ENCODE peak calls at places on chromosomes 6 and 20, in seven cellular contexts. One of them, this sample, is unnamed.

GRCh38 chr6:108945686-108946158 is 97.5 kb downstream of the ARMC2 start:
- DNase-seq in mammary epithelial cell: no peak
- DNase-seq in HFFc6: peak
- DNase-seq in CD4-positive, alpha-beta T cell: no peak
- DNase-seq in neural progenitor cell: no peak
- DNase-seq in A549: no peak
- DNase-seq in progenitor cell of endocrine pancreas: no peak
- DNase-seq in this sample: no peak

GRCh38 chr6:35036059-35036827 is 104.9 kb downstream of the TCP11 start:
- DNase-seq in mammary epithelial cell: no peak
- DNase-seq in HFFc6: no peak
- DNase-seq in CD4-positive, alpha-beta T cell: no peak
- DNase-seq in neural progenitor cell: no peak
- DNase-seq in A549: no peak
- DNase-seq in progenitor cell of endocrine pancreas: no peak
- DNase-seq in this sample: no peak

GRCh38 chr6:7378629-7379218 is 10.8 kb downstream of the CAGE1 start:
- DNase-seq in mammary epithelial cell: no peak
- DNase-seq in HFFc6: no peak
- DNase-seq in CD4-positive, alpha-beta T cell: no peak
- DNase-seq in neural progenitor cell: no peak
- DNase-seq in A549: no peak
- DNase-seq in progenitor cell of endocrine pancreas: no peak
- DNase-seq in this sample: no peak

GRCh38 chr6:7697820-7698623 is 27.9 kb upstream of the BMP6 start:
- DNase-seq in mammary epithelial cell: peak
- DNase-seq in HFFc6: peak
- DNase-seq in CD4-positive, alpha-beta T cell: no peak
- DNase-seq in neural progenitor cell: no peak
- DNase-seq in A549: peak
- DNase-seq in progenitor cell of endocrine pancreas: no peak
- DNase-seq in this sample: no peak

GRCh38 chr6:93419304-93420162 is at the start of gene EPHA7:
- DNase-seq in mammary epithelial cell: peak
- DNase-seq in HFFc6: peak
- DNase-seq in CD4-positive, alpha-beta T cell: no peak
- DNase-seq in neural progenitor cell: peak
- DNase-seq in A549: peak
- DNase-seq in progenitor cell of endocrine pancreas: peak
- DNase-seq in this sample: peak

GRCh38 chr20:24686156-24686555 is 216.7 kb downstream of the SYNDIG1 start:
- DNase-seq in mammary epithelial cell: no peak
- DNase-seq in HFFc6: no peak
- DNase-seq in CD4-positive, alpha-beta T cell: no peak
- DNase-seq in neural progenitor cell: no peak
- DNase-seq in A549: no peak
- DNase-seq in progenitor cell of endocrine pancreas: no peak
- DNase-seq in this sample: no peak

GRCh38 chr6:132820629-132821381 is 6.4 kb downstream of the RPS12 start:
- DNase-seq in mammary epithelial cell: peak
- DNase-seq in HFFc6: no peak
- DNase-seq in CD4-positive, alpha-beta T cell: no peak
- DNase-seq in neural progenitor cell: no peak
- DNase-seq in A549: no peak
- DNase-seq in progenitor cell of endocrine pancreas: no peak
- DNase-seq in this sample: no peak

GRCh38 chr6:130306377-130306776 is 59.4 kb upstream of the TMEM200A start:
- DNase-seq in mammary epithelial cell: peak
- DNase-seq in HFFc6: no peak
- DNase-seq in CD4-positive, alpha-beta T cell: no peak
- DNase-seq in neural progenitor cell: no peak
- DNase-seq in A549: no peak
- DNase-seq in progenitor cell of endocrine pancreas: no peak
- DNase-seq in this sample: no peak

GRCh38 chr6:141033101-141033500 is 1099.6 kb upstream of the GJE1 start:
- DNase-seq in mammary epithelial cell: peak
- DNase-seq in HFFc6: no peak
- DNase-seq in CD4-positive, alpha-beta T cell: no peak
- DNase-seq in neural progenitor cell: no peak
- DNase-seq in A549: no peak
- DNase-seq in progenitor cell of endocrine pancreas: no peak
- DNase-seq in this sample: no peak

GRCh38 chr20:57069442-57069841 is 197.0 kb downstream of the BMP7 start:
- DNase-seq in mammary epithelial cell: no peak
- DNase-seq in HFFc6: no peak
- DNase-seq in CD4-positive, alpha-beta T cell: no peak
- DNase-seq in neural progenitor cell: no peak
- DNase-seq in A549: no peak
- DNase-seq in progenitor cell of endocrine pancreas: no peak
- DNase-seq in this sample: no peak

GRCh38 chr20:16245879-16246278 is 327.4 kb downstream of the KIF16B start:
- DNase-seq in mammary epithelial cell: no peak
- DNase-seq in HFFc6: no peak
- DNase-seq in CD4-positive, alpha-beta T cell: no peak
- DNase-seq in neural progenitor cell: no peak
- DNase-seq in A549: no peak
- DNase-seq in progenitor cell of endocrine pancreas: no peak
- DNase-seq in this sample: no peak

GRCh38 chr20:16246870-16247269 is 326.4 kb downstream of the KIF16B start:
- DNase-seq in mammary epithelial cell: no peak
- DNase-seq in HFFc6: no peak
- DNase-seq in CD4-positive, alpha-beta T cell: no peak
- DNase-seq in neural progenitor cell: no peak
- DNase-seq in A549: no peak
- DNase-seq in progenitor cell of endocrine pancreas: no peak
- DNase-seq in this sample: no peak

GRCh38 chr20:16240355-16240754 is 332.9 kb downstream of the KIF16B start:
- DNase-seq in mammary epithelial cell: no peak
- DNase-seq in HFFc6: no peak
- DNase-seq in CD4-positive, alpha-beta T cell: no peak
- DNase-seq in neural progenitor cell: no peak
- DNase-seq in A549: no peak
- DNase-seq in progenitor cell of endocrine pancreas: no peak
- DNase-seq in this sample: no peak

GRCh38 chr20:16241911-16242310 is 331.3 kb downstream of the KIF16B start:
- DNase-seq in mammary epithelial cell: peak
- DNase-seq in HFFc6: no peak
- DNase-seq in CD4-positive, alpha-beta T cell: no peak
- DNase-seq in neural progenitor cell: no peak
- DNase-seq in A549: no peak
- DNase-seq in progenitor cell of endocrine pancreas: no peak
- DNase-seq in this sample: no peak

DNA sequence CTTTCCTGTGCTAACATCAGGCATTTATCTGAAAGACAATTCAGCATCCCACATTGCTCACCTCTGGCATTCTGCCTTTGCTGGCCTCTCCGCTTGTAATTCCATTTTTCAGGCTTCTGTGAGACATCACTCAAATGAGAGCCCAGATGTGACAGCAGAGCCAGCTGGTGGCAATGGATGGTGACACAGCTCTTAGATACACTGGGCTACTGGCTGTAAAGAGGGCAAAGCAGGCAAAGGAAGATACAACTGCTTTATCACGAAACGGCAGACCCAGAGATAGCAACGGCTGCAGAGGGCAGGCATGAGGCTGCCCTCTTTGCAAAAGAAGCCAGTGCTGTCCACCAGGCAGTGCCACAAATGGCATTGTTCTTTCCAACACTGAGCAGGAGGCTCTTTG is 329.8 kb downstream of the KIF16B start:
- DNase-seq in mammary epithelial cell: no peak
- DNase-seq in HFFc6: no peak
- DNase-seq in CD4-positive, alpha-beta T cell: no peak
- DNase-seq in neural progenitor cell: no peak
- DNase-seq in A549: no peak
- DNase-seq in progenitor cell of endocrine pancreas: no peak
- DNase-seq in this sample: no peak
- TF ChIP-seq CTCF in mammary epithelial cell: no peak
- TF ChIP-seq CTCF in HFFc6: no peak
- TF ChIP-seq CTCF in CD4-positive, alpha-beta T cell: no peak
- TF ChIP-seq CTCF in neural progenitor cell: peak
- TF ChIP-seq CTCF in A549: no peak
- TF ChIP-seq CTCF in progenitor cell of endocrine pancreas: no peak
- TF ChIP-seq CTCF in this sample: no peak

GRCh38 chr6:45838486-45838885 is 177.2 kb downstream of the CLIC5 start:
- DNase-seq in mammary epithelial cell: no peak
- DNase-seq in HFFc6: no peak
- DNase-seq in CD4-positive, alpha-beta T cell: no peak
- DNase-seq in neural progenitor cell: no peak
- DNase-seq in A549: no peak
- DNase-seq in progenitor cell of endocrine pancreas: no peak
- DNase-seq in this sample: no peak
- TF ChIP-seq CTCF in mammary epithelial cell: no peak
- TF ChIP-seq CTCF in HFFc6: no peak
- TF ChIP-seq CTCF in CD4-positive, alpha-beta T cell: no peak
- TF ChIP-seq CTCF in neural progenitor cell: no peak
- TF ChIP-seq CTCF in A549: no peak
- TF ChIP-seq CTCF in progenitor cell of endocrine pancreas: no peak
- TF ChIP-seq CTCF in this sample: no peak

DNA sequence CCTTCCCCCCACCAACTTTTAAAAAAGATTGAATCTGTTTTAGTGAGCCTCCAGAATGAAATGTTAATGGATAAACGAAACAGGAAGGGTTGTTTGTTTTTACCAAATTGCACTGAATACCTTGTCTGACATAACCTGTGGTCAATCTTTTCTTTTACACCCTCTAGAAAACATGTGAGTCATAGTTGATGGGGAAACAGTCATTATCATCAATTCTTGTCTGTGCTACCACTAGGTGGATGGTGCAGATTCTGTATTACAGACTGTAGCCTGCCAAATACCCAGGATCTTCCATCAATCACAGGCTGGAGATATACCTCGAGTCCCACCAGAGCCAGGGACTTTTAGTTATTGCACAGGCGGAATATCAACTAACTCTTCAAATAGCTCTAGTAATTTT is 29.5 kb upstream of the PKIB start:
- DNase-seq in mammary epithelial cell: peak
- DNase-seq in HFFc6: no peak
- DNase-seq in CD4-positive, alpha-beta T cell: no peak
- DNase-seq in neural progenitor cell: no peak
- DNase-seq in A549: no peak
- DNase-seq in progenitor cell of endocrine pancreas: no peak
- DNase-seq in this sample: no peak
- TF ChIP-seq CTCF in mammary epithelial cell: peak
- TF ChIP-seq CTCF in HFFc6: no peak
- TF ChIP-seq CTCF in CD4-positive, alpha-beta T cell: no peak
- TF ChIP-seq CTCF in neural progenitor cell: peak
- TF ChIP-seq CTCF in A549: no peak
- TF ChIP-seq CTCF in progenitor cell of endocrine pancreas: no peak
- TF ChIP-seq CTCF in this sample: no peak

DNA sequence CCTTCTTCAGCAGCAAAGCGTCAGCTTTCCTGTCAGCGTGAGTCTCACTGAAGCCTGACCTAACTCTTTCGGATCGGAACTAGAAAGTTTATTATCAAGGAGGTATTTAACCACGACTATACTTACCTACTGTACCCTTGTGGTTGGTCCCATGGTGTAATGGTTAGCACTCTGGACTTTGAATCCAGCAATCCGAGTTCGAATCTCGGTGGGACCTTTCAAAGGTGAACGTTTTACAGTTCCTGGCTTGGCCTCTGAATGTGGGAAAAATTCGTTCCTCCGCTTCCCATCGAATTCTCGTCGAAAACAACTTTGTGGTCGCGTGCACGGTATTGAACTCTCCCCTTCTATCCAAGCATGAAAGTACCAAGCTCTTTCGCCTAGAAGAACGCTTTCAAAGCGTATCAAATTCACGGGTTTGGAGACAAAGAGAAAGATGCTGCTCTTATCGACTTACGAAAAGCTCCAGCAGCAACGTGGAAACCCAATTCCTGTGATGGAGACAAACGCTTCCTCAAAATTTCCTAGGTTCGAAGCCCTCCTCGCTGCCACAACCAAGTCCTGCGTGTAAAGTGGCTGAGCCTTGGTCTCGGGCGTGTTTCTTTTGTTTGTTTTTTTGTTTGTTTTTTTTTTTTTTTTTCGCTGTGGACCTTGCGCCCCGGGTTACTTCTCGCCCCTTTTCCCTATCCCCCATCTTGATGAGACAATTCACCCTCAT is 63.7 kb downstream of the GPX5 start:
- DNase-seq in mammary epithelial cell: peak
- DNase-seq in HFFc6: peak
- DNase-seq in CD4-positive, alpha-beta T cell: no peak
- DNase-seq in neural progenitor cell: peak
- DNase-seq in A549: peak
- DNase-seq in progenitor cell of endocrine pancreas: peak
- DNase-seq in this sample: peak
- TF ChIP-seq CTCF in mammary epithelial cell: no peak
- TF ChIP-seq CTCF in HFFc6: no peak
- TF ChIP-seq CTCF in CD4-positive, alpha-beta T cell: no peak
- TF ChIP-seq CTCF in neural progenitor cell: no peak
- TF ChIP-seq CTCF in A549: no peak
- TF ChIP-seq CTCF in progenitor cell of endocrine pancreas: no peak
- TF ChIP-seq CTCF in this sample: no peak

DNA sequence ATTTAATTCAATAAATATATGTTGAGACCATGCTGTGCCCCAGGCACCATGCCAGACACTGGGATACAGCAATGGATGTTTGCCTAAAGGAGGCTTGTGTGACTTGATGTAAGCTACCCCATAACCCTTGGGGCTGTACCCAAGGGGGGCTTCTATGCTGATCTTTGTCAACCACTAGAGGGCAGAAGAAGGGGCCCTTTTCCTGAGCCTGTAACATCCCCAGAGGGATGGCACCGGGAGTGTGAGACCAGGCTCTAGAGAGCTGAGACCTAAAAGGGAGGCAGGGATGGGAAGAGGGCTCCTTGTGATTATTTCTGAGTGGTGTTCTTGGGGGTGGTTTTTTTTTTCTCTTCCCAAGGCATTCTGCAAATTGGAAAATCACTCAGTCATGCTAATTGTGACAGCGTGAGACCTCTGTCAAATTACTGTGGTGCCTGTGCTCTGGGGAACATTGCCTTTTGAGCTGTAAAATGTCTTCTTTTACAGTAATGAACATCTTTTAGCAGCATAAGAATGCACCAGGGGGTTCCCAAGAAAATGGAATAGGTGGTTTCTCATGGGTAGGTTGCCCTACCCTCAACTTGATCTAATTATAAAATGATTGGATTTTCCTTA is 138.8 kb upstream of the SLC24A3 start:
- DNase-seq in mammary epithelial cell: no peak
- DNase-seq in HFFc6: no peak
- DNase-seq in CD4-positive, alpha-beta T cell: no peak
- DNase-seq in neural progenitor cell: peak
- DNase-seq in A549: peak
- DNase-seq in progenitor cell of endocrine pancreas: no peak
- DNase-seq in this sample: no peak
- TF ChIP-seq CTCF in mammary epithelial cell: peak
- TF ChIP-seq CTCF in HFFc6: peak
- TF ChIP-seq CTCF in CD4-positive, alpha-beta T cell: no peak
- TF ChIP-seq CTCF in neural progenitor cell: peak
- TF ChIP-seq CTCF in A549: peak
- TF ChIP-seq CTCF in progenitor cell of endocrine pancreas: peak
- TF ChIP-seq CTCF in this sample: peak